ENCODE peak calls at places on chromosomes 6 and 20, in nine cellular contexts. H, K, O, Y, E, J, X, U and N are unnamed samples.

GRCh38 chr20:46899619-46900018 is 5.0 kb downstream of the EYA2 start:
- DNase-seq in H (no peak), K (no peak), O (no peak), Y (no peak), E (no peak), J (no peak), X (no peak), U (no peak), N (no peak)

GRCh38 chr6:156781882-156782631 is 4.9 kb downstream of the ARID1B start:
- DNase-seq in H (no peak), K (no peak), O (no peak), Y (no peak), E (no peak), J (no peak), X (no peak), U (no peak), N (no peak)

GRCh38 chr6:41182069-41183034 is 18.6 kb downstream of the TREML2 start:
- DNase-seq in H (peak), K (peak), O (peak), Y (peak), E (no peak), J (peak), X (no peak), U (peak), N (no peak)

GRCh38 chr6:104473021-104473429 is 386.7 kb downstream of the HACE1 start:
- DNase-seq in H (no peak), K (no peak), O (no peak), Y (no peak), E (no peak), J (no peak), X (no peak), U (no peak), N (no peak)

GRCh38 chr6:34986845-34987246 is 97.8 kb downstream of the ANKS1A start:
- DNase-seq in H (peak), K (peak), O (peak), Y (peak), E (peak), J (peak), X (peak), U (peak), N (peak)

GRCh38 chr6:76885861-76886301 is 577.4 kb downstream of the HTR1B start:
- DNase-seq in H (peak), K (no peak), O (peak), Y (no peak), E (no peak), J (no peak), X (no peak), U (no peak), N (no peak)

GRCh38 chr20:6169251-6169650 is 46.4 kb upstream of the FERMT1 start:
- DNase-seq in H (peak), K (no peak), O (peak), Y (no peak), E (no peak), J (no peak), X (no peak), U (no peak), N (no peak)

GRCh38 chr6:154653853-154654252 is 79.4 kb upstream of the SCAF8 start:
- DNase-seq in H (peak), K (no peak), O (peak), Y (no peak), E (peak), J (no peak), X (no peak), U (no peak), N (no peak)

GRCh38 chr6:150667977-150668716 is 68.5 kb downstream of the PLEKHG1 start:
- DNase-seq in H (peak), K (peak), O (peak), Y (peak), E (peak), J (peak), X (peak), U (no peak), N (peak)

GRCh38 chr20:58688838-58689237 is 3.8 kb upstream of the NPEPL1 start:
- DNase-seq in H (no peak), K (no peak), O (no peak), Y (no peak), E (no peak), J (no peak), X (no peak), U (peak), N (no peak)

GRCh38 chr6:129432738-129433137 is 277.2 kb downstream of the ARHGAP18 start:
- DNase-seq in H (no peak), K (no peak), O (peak), Y (no peak), E (no peak), J (no peak), X (no peak), U (no peak), N (no peak)

GRCh38 chr6:16059496-16059895 is 69.4 kb upstream of the MYLIP start:
- DNase-seq in H (no peak), K (no peak), O (no peak), Y (no peak), E (no peak), J (no peak), X (no peak), U (no peak), N (no peak)

GRCh38 chr6:69305456-69305855 is 491.4 kb downstream of the LMBRD1 start:
- DNase-seq in H (no peak), K (no peak), O (no peak), Y (no peak), E (no peak), J (no peak), X (no peak), U (no peak), N (no peak)

GRCh38 chr20:16662462-16662861 is 67.4 kb upstream of the SNRPB2 start:
- DNase-seq in H (no peak), K (no peak), O (no peak), Y (no peak), E (no peak), J (no peak), X (no peak), U (no peak), N (no peak)

GRCh38 chr6:156563710-156564109 is 213.5 kb upstream of the ARID1B start:
- DNase-seq in H (no peak), K (no peak), O (no peak), Y (no peak), E (no peak), J (no peak), X (no peak), U (no peak), N (no peak)

GRCh38 chr20:62534526-62535221 is 58.9 kb upstream of the GATA5 start:
- DNase-seq in H (no peak), K (no peak), O (no peak), Y (no peak), E (no peak), J (no peak), X (no peak), U (no peak), N (no peak)

DNA sequence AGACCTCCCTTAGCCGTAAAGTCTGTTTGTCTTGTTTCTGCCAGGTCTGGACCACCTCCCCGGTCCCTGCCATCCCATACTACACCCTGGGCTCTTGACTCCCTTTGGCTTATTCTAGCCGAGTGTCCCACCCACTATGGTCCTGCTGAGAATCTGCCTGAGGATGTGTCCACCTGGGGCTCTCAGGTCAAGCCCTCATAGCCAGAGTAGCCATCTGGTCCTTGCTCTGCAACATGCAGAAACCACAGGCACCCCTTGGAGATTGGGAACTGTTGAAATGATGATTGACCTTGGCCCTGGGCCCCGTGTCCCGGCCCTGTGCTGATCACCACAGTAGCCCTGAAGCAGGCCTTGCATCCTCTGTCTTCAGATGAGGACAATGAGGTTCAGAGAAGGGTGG is 44.0 kb downstream of the VSTM2L start:
- DNase-seq in H (no peak), K (peak), O (no peak), Y (no peak), E (no peak), J (no peak), X (no peak), U (no peak), N (no peak)
- H3K27ac ChIP-seq in H (no peak), K (no peak), O (no peak), Y (no peak), E (no peak), J (no peak), X (no peak), U (no peak), N (no peak)

GRCh38 chr6:111540971-111541719 is 58.1 kb upstream of the REV3L start:
- DNase-seq in H (no peak), K (no peak), O (no peak), Y (no peak), E (no peak), J (no peak), X (no peak), U (no peak), N (no peak)

GRCh38 chr6:111534366-111534765 is 51.3 kb upstream of the REV3L start:
- DNase-seq in H (no peak), K (peak), O (peak), Y (no peak), E (peak), J (peak), X (peak), U (peak), N (no peak)

GRCh38 chr6:111533087-111533784 is 50.2 kb upstream of the REV3L start:
- DNase-seq in H (no peak), K (no peak), O (no peak), Y (no peak), E (no peak), J (no peak), X (no peak), U (no peak), N (no peak)

GRCh38 chr6:111541720-111542065 is 58.7 kb upstream of the REV3L start:
- DNase-seq in H (no peak), K (no peak), O (no peak), Y (no peak), E (no peak), J (no peak), X (no peak), U (no peak), N (no peak)

GRCh38 chr6:111536888-111537287 is 53.9 kb upstream of the REV3L start:
- DNase-seq in H (no peak), K (peak), O (no peak), Y (no peak), E (no peak), J (peak), X (no peak), U (peak), N (no peak)
- TF ChIP-seq CTCF in H (no peak), K (no peak), O (no peak), Y (no peak), E (no peak), J (no peak), X (no peak), U (no peak), N (no peak)

GRCh38 chr20:4664691-4665360 is 56.9 kb upstream of the PRND start:
- DNase-seq in H (no peak), K (no peak), O (no peak), Y (no peak), E (no peak), J (no peak), X (no peak), U (no peak), N (no peak)
- H3K27ac ChIP-seq in H (no peak), K (no peak), O (peak), Y (peak), E (no peak), J (no peak), X (peak), U (no peak), N (no peak)

DNA sequence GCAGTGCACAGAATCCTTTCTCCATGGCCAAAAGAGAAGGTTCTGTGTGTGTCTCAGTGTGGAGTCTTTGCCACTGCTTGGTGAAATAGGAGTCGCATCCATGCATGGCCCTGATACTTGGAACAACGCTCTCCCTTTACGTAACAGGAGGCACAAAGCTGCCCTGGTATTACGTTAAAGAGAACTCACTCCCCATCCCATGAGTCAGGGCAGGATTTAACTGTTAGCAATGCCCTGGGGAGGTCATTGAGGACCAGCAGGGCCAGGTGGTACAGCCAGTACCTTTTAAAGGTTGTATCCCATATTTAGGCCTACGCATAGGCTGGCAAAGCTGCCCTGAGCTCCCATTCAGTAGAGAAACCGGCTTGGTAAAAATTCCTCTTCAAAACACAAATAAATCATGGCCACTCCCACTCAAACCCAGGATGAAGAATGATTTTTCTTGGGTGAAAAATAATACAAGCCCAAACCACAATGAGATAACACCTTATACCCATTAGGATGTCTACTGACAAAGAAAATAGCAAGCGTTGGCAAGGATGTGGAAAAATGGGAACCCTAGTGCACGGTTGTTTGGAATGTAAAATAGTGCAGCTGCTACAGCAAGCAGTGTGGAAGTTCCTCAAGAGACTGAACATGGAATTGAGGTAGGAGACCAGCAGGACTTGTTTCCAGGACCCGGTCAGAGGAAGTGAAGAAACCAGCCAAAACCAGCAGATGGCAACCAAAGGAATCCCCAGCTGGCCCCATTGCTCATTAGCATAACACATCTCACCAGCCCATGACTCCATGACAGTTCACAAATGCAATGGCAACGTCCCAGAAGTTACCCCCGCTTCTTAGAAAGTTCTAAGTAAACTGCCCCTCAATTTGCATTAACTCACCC is 37.0 kb downstream of the MYLK4 start:
- DNase-seq in H (peak), K (no peak), O (peak), Y (peak), E (no peak), J (no peak), X (no peak), U (no peak), N (no peak)
- TF ChIP-seq CTCF in H (peak), K (no peak), O (no peak), Y (peak), E (no peak), J (no peak), X (no peak), U (no peak), N (no peak)

DNA sequence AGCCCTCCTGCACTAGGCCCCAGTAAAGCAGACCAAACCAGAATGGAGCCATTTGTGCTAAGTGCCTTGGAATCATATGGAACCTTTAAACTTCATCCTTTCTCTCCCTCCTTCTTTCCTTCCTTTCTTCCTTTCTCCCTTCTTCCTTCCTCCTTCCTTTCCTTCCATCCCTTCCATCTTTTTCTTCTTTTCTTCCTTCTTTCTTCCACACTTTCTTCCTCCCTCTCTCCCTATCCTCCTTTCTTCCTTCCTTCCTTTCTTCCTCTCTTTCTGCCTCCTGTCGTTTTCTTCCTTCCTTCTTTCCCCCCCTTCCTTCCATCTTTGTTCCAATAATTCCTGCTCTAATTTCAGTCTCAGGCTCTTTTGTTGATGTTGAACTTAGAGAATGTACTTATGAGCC is 11.2 kb upstream of the SFT2D1 start:
- DNase-seq in H (no peak), K (no peak), O (no peak), Y (no peak), E (no peak), J (no peak), X (no peak), U (no peak), N (no peak)
- H3K27ac ChIP-seq in H (no peak), K (no peak), O (no peak), Y (no peak), E (no peak), J (no peak), X (no peak), U (no peak), N (no peak)

DNA sequence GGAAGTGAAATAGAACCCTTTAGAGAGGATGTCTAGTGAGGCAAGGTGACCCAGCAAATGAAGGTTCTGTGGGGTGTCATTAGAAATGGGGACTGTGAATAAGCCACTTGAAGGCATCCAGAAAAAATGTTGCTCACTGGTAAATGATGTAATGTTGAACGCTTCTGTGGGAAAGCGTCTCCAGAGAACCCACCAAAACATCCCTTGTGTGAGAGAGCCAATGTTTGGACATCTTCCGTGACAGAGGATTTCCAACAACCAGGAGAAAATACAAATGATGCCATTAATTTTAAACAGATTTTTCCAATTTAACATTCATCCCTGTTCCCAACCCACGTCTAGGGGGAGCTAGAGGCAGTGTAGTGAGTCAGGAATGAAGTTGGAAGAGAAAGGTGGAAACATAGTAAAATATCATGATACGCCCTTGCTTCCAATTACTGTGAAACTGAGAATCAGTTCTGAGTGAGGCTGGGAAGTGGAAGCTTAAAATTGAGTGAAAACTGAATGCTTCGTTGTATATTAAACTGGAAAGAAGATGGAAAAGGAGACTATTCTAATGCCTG is 584.2 kb downstream of the CD109 start:
- DNase-seq in H (no peak), K (no peak), O (no peak), Y (no peak), E (no peak), J (no peak), X (no peak), U (no peak), N (no peak)
- TF ChIP-seq CTCF in H (peak), K (no peak), O (no peak), Y (peak), E (no peak), J (no peak), X (peak), U (no peak), N (no peak)

DNA sequence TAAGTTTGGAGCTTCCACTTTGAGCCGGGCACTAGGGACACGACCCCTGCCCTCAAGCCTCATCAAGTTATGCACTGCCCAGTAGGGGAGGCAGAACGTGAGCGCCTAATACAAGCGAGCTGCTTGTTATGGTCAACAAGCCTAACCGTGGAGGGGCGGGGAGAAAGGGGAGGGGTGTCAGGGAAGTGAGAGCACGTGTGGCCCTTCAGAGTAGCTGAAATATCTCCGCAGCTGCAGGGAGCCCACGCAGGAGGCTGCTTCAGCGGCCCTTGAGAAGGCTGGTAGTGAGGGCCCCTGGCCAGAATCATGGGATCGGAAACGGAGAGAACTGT is 713 bp downstream of the ALDH5A1 start:
- DNase-seq in H (peak), K (peak), O (no peak), Y (no peak), E (peak), J (peak), X (peak), U (peak), N (peak)
- H3K27ac ChIP-seq in H (no peak), K (peak), O (no peak), Y (no peak), E (peak), J (peak), X (peak), U (no peak), N (no peak)

GRCh38 chr6:75205776-75206334 is at the start of gene COL12A1:
- DNase-seq in H (peak), K (peak), O (peak), Y (peak), E (peak), J (peak), X (peak), U (no peak), N (peak)
- TF ChIP-seq CTCF in H (peak), K (no peak), O (peak), Y (no peak), E (no peak), J (no peak), X (no peak), U (no peak), N (no peak)

GRCh38 chr20:50267866-50268219 is 77.2 kb downstream of the CEBPB start:
- DNase-seq in H (no peak), K (no peak), O (no peak), Y (no peak), E (no peak), J (no peak), X (no peak), U (no peak), N (no peak)
- H3K27ac ChIP-seq in H (no peak), K (peak), O (peak), Y (no peak), E (no peak), J (no peak), X (peak), U (no peak), N (no peak)

GRCh38 chr6:90865513-90865912 is 278.6 kb upstream of the MAP3K7 start:
- DNase-seq in H (no peak), K (no peak), O (no peak), Y (no peak), E (no peak), J (no peak), X (no peak), U (no peak), N (no peak)

GRCh38 chr6:90860822-90861601 is 274.1 kb upstream of the MAP3K7 start:
- DNase-seq in H (no peak), K (no peak), O (no peak), Y (no peak), E (no peak), J (no peak), X (no peak), U (no peak), N (no peak)

GRCh38 chr6:90859056-90859455 is 272.2 kb upstream of the MAP3K7 start:
- DNase-seq in H (no peak), K (no peak), O (no peak), Y (no peak), E (peak), J (no peak), X (no peak), U (no peak), N (no peak)

GRCh38 chr6:90859612-90860011 is 272.7 kb upstream of the MAP3K7 start:
- DNase-seq in H (no peak), K (no peak), O (no peak), Y (no peak), E (no peak), J (no peak), X (no peak), U (no peak), N (no peak)
- TF ChIP-seq CTCF in H (no peak), K (no peak), O (no peak), Y (no peak), E (no peak), J (no peak), X (no peak), U (no peak), N (no peak)